ENCODE peak calls at places on chromosomes 3 and 15, in four cellular contexts. Z, U, W and F are unnamed samples.

GRCh38 chr15:31476866-31477265 is 150.2 kb downstream of the KLF13 start:
- DNase-seq in Z (no peak), U (no peak), W (peak), F (no peak)

GRCh38 chr3:156303316-156303715 is 182.9 kb downstream of the KCNAB1 start:
- DNase-seq in Z (no peak), U (no peak), W (no peak), F (no peak)

GRCh38 chr15:58081891-58082290 is 16.4 kb upstream of the ALDH1A2 start:
- DNase-seq in Z (no peak), U (no peak), W (no peak), F (no peak)

GRCh38 chr15:72315706-72316370 is 4.1 kb downstream of the CELF6 start:
- DNase-seq in Z (no peak), U (no peak), W (no peak), F (peak)

GRCh38 chr15:45646220-45646619 is 11.4 kb downstream of the SQOR start:
- DNase-seq in Z (no peak), U (peak), W (no peak), F (peak)

GRCh38 chr3:84125760-84126159 is 833.0 kb upstream of the CADM2 start:
- DNase-seq in Z (no peak), U (no peak), W (no peak), F (no peak)

GRCh38 chr3:105402287-105402801 is 35.6 kb downstream of the ALCAM start:
- DNase-seq in Z (no peak), U (no peak), W (no peak), F (peak)

GRCh38 chr3:22450785-22451400 is 699.9 kb upstream of the ZNF385D start:
- DNase-seq in Z (no peak), U (no peak), W (no peak), F (peak)

GRCh38 chr3:171650193-171650592 is 160.1 kb downstream of the PLD1 start:
- DNase-seq in Z (no peak), U (no peak), W (no peak), F (no peak)

GRCh38 chr15:99409097-99409473 is 156.7 kb upstream of the MEF2A start:
- DNase-seq in Z (peak), U (peak), W (peak), F (peak)

GRCh38 chr15:65762914-65763787 is 28.9 kb downstream of the DENND4A start:
- DNase-seq in Z (no peak), U (no peak), W (no peak), F (no peak)

GRCh38 chr3:185631108-185631507 is 45.0 kb downstream of the SENP2 start:
- DNase-seq in Z (no peak), U (peak), W (no peak), F (peak)

GRCh38 chr3:143283432-143284128 is 164.0 kb downstream of the CHST2 start:
- DNase-seq in Z (no peak), U (no peak), W (no peak), F (peak)

GRCh38 chr15:90002428-90002844 is 1.3 kb downstream of the ZNF710 start:
- DNase-seq in Z (peak), U (peak), W (peak), F (peak)

GRCh38 chr3:184316792-184317191 is 2.4 kb downstream of the EIF4G1 start:
- DNase-seq in Z (no peak), U (no peak), W (no peak), F (peak)

GRCh38 chr3:50324351-50325144 is 2.0 kb upstream of the HYAL2 start:
- DNase-seq in Z (peak), U (peak), W (peak), F (peak)

GRCh38 chr3:122497425-122497824 is 17.3 kb downstream of the KPNA1 start:
- DNase-seq in Z (no peak), U (peak), W (no peak), F (peak)

GRCh38 chr15:48440084-48440483 is 108.9 kb downstream of the DUT start:
- DNase-seq in Z (peak), U (peak), W (peak), F (peak)

GRCh38 chr15:47998523-47999113 is 122.2 kb upstream of the SLC24A5 start:
- DNase-seq in Z (no peak), U (no peak), W (no peak), F (no peak)

GRCh38 chr3:133927543-133928066 is 31.9 kb upstream of the RAB6B start:
- DNase-seq in Z (peak), U (no peak), W (peak), F (no peak)

GRCh38 chr3:101068876-101069606 is 75.8 kb upstream of the ABI3BP start:
- DNase-seq in Z (no peak), U (peak), W (no peak), F (peak)

GRCh38 chr15:45678459-45679178 is 43.8 kb downstream of the SQOR start:
- DNase-seq in Z (no peak), U (no peak), W (no peak), F (no peak)

GRCh38 chr3:12316721-12317351 is 28.0 kb downstream of the PPARG start:
- DNase-seq in Z (no peak), U (no peak), W (no peak), F (no peak)
- H3K4me3 ChIP-seq in Z (no peak), U (no peak), W (no peak), F (no peak)

GRCh38 chr3:182731764-182732163 is 61.5 kb upstream of the ATP11B start:
- DNase-seq in Z (no peak), U (no peak), W (no peak), F (no peak)
- TF ChIP-seq CTCF in Z (no peak), U (no peak), W (no peak), F (no peak)

DNA sequence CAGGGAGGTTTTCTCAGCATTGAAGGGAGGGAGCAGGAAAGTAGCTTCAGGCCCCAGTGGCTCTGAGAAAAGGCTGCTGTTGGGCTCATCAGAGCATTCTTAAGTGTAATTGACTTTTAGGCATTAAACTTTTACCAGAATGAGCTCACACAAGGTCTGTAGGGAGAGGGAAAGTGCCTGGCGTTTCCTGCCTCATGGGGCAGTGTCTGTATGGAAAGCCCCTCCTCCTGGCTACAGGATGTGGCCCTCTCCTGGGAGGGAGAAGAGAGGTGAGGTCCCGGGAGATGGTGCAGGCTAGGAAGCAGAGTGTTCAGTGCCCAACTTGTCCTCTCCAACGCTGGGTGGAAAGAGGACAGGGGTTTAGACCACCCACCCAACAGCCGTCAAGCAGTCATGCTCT is 21.3 kb upstream of the SCN10A start:
- DNase-seq in Z (peak), U (no peak), W (no peak), F (no peak)
- H3K4me3 ChIP-seq in Z (no peak), U (no peak), W (no peak), F (no peak)

DNA sequence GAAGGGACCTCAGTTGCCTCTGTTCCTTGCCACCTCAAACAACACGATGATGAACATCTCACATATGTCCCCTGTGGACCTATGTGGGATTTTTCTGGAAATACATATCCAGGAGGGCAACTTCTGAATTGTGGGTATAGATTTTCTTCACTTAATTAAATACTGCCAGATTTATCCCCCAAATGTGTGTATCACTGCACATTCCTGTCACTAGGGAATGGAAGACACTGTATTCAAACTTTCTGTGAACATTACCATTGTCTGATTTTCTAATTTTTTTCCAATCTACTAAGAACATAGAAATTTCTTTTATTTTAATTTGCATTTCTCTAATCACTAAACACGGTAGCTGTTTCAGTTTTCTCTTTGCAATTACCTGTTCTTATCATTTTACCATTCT is 102.0 kb upstream of the MRPS22 start:
- DNase-seq in Z (no peak), U (no peak), W (no peak), F (no peak)
- TF ChIP-seq CTCF in Z (peak), U (peak), W (no peak), F (peak)

DNA sequence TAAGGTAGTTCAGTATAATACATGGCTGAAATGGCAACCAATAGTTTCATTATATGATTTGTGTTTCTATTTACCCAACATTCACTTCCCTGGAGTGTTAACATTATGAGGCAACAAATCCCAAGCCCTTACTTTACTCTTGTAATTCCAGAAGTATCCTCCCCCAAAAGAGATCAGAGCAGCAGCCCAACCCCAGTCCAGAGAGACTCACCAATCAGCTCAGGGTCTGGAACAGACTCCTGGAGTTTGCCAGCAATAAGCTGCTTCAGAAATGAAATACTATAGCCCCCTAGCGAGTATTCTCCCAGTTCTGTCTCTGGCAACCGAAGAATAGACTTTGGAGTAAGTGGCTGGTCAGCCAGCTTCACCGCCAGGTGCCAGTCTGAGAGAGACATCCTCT is 2.5 kb downstream of the UBL7 start:
- DNase-seq in Z (no peak), U (no peak), W (no peak), F (no peak)
- H3K4me3 ChIP-seq in Z (no peak), U (no peak), W (no peak), F (no peak)